ENCODE peak calls at places on chromosome 6, in four cellular contexts. R, T, O and X are unnamed samples.

GRCh38 chr6:41823178-41823577 is 35.7 kb downstream of the TOMM6 start:
- DNase-seq in R (no peak), T (no peak), O (no peak), X (no peak)

GRCh38 chr6:167113047-167113446 is 9.8 kb upstream of the CCR6 start:
- DNase-seq in R (peak), T (no peak), O (no peak), X (no peak)

GRCh38 chr6:12813321-12813720 is 96.8 kb downstream of the PHACTR1 start:
- DNase-seq in R (no peak), T (no peak), O (peak), X (no peak)

GRCh38 chr6:34243901-34244884 is 4.6 kb downstream of the SMIM29 start:
- DNase-seq in R (peak), T (peak), O (peak), X (peak)

GRCh38 chr6:160297310-160297709 is 38.7 kb upstream of the SLC22A2 start:
- DNase-seq in R (no peak), T (peak), O (no peak), X (peak)

GRCh38 chr6:44499609-44500008 is 112.1 kb downstream of the CDC5L start:
- DNase-seq in R (no peak), T (no peak), O (no peak), X (no peak)

GRCh38 chr6:71727632-71728294 is 158.6 kb upstream of the RIMS1 start:
- DNase-seq in R (peak), T (no peak), O (peak), X (no peak)

GRCh38 chr6:16332175-16332542 is 93.8 kb downstream of the GMPR start:
- DNase-seq in R (peak), T (peak), O (peak), X (peak)

GRCh38 chr6:53647437-53648094 is 18.0 kb downstream of the KLHL31 start:
- DNase-seq in R (peak), T (peak), O (peak), X (no peak)

GRCh38 chr6:122722746-122723145 is 56.8 kb upstream of the FABP7 start:
- DNase-seq in R (no peak), T (no peak), O (peak), X (no peak)

GRCh38 chr6:42226251-42227143 is 8.8 kb upstream of the MRPS10 start:
- DNase-seq in R (no peak), T (peak), O (peak), X (no peak)

GRCh38 chr6:65112435-65112834 is 594.6 kb downstream of the EYS start:
- DNase-seq in R (no peak), T (no peak), O (no peak), X (no peak)

GRCh38 chr6:71509142-71509541 is 220.5 kb downstream of the OGFRL1 start:
- DNase-seq in R (no peak), T (no peak), O (no peak), X (no peak)

GRCh38 chr6:92479821-92480220 is 939.5 kb downstream of the EPHA7 start:
- DNase-seq in R (no peak), T (no peak), O (no peak), X (no peak)

DNA sequence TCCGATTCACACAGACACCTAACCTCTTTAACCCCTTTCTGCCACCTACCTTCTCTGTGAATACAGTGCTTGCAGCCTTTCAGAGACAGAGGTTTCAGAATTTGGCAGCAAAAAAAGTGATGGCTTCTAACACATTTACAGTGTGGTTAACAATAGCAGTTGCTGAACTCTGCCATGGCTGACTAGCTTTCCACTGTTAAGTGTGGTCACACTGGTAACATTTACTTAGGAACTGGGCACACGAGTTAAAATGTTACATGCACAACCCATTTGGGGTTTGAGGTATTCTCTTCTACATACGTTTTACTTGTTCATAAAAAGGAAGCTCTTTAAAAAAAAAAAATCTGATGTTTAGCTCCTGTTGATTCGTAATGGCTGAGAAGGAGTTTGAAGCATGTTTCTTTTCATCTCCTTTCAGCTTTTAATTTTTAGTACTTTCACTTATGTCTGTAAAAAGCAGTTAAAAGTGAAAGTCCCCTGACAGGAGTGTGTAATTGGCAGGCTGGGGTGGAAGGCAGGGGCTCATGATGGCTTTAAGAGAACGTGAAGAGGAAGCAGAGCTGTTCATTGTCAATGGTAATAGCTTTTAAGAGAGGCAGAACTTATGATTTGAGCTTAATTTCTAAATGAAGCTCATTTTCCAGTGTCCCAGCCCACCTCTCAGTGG is 245.9 kb downstream of the FARS2 start:
- DNase-seq in R (peak), T (no peak), O (no peak), X (no peak)
- TF ChIP-seq EZH2phosphoT487 in R (no peak), T (no peak), O (no peak), X (no peak)

DNA sequence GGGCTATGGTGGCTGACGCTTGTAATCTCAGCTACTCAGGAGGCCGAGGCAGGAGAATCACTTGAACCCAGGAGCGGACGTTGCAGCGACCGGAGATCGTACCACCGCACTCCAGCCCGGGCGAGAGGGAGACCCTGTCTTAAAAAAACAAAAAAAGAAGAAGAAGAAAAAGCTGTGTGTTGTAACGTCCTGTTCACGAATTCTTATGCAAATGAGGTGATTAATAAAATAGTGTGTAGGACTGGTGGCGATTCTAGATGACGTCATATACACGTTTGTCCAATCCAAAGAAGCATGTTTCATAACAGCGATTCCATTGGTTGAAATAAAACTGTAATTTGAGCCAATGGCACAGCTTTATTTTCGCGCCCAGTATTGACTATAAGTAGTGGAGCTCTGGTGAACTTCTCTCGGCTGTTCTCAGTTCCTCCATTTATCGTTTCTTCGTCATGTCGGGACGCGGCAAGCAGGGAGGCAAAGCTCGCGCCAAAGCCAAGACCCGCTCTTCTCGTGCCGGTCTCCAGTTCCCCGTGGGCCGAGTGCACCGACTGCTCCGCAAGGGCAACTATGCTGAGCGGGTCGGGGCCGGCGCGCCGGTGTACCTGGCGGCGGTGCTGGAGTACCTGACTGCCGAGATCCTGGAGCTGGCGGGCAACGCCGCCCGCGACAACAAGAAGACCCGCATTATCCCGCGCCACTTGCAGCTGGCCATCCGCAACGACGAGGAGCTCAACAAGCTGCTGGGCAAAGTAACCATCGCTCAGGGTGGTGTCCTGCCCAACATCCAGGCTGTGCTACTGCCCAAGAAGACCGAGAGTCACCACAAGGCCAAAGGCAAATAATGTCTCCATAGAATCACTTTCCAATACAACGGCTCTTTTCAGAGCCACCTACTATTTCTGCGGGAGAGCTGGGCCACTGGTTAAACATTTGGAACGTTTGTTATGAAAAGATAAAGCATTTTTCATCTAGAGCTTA is 47.0 kb downstream of the OR2B2 start:
- DNase-seq in R (peak), T (peak), O (peak), X (peak)
- TF ChIP-seq EZH2phosphoT487 in R (no peak), T (no peak), O (no peak), X (no peak)

GRCh38 chr6:100462990-100463684 is 1.6 kb downstream of the SIM1 start:
- DNase-seq in R (no peak), T (no peak), O (no peak), X (peak)

GRCh38 chr6:100461920-100462295 is 2.8 kb downstream of the SIM1 start:
- DNase-seq in R (no peak), T (no peak), O (peak), X (no peak)

GRCh38 chr6:100462396-100462795 is 2.3 kb downstream of the SIM1 start:
- DNase-seq in R (no peak), T (no peak), O (peak), X (no peak)

GRCh38 chr6:100460650-100461204 is 4.0 kb downstream of the SIM1 start:
- DNase-seq in R (no peak), T (no peak), O (peak), X (peak)

GRCh38 chr6:100461273-100461919 is 3.3 kb downstream of the SIM1 start:
- DNase-seq in R (no peak), T (no peak), O (peak), X (peak)
- TF ChIP-seq EZH2phosphoT487 in R (no peak), T (no peak), O (peak), X (peak)

GRCh38 chr6:132316970-132317369 is 84.3 kb downstream of the MOXD1 start:
- DNase-seq in R (no peak), T (no peak), O (no peak), X (no peak)

GRCh38 chr6:132322398-132322797 is 78.9 kb downstream of the MOXD1 start:
- DNase-seq in R (no peak), T (no peak), O (peak), X (no peak)

GRCh38 chr6:132314432-132314831 is 86.8 kb downstream of the MOXD1 start:
- DNase-seq in R (no peak), T (no peak), O (no peak), X (no peak)

GRCh38 chr6:132320007-132320406 is 81.3 kb downstream of the MOXD1 start:
- DNase-seq in R (no peak), T (no peak), O (peak), X (no peak)
- TF ChIP-seq EZH2phosphoT487 in R (no peak), T (no peak), O (no peak), X (no peak)

GRCh38 chr6:110491299-110491643 is 14.9 kb upstream of the SLC22A16 start:
- DNase-seq in R (no peak), T (no peak), O (no peak), X (no peak)
- TF ChIP-seq EZH2phosphoT487 in R (no peak), T (no peak), O (no peak), X (no peak)

GRCh38 chr6:15303920-15304291 is 58.0 kb downstream of the JARID2 start:
- DNase-seq in R (no peak), T (no peak), O (no peak), X (no peak)

GRCh38 chr6:15304337-15305078 is 58.6 kb downstream of the JARID2 start:
- DNase-seq in R (no peak), T (no peak), O (no peak), X (no peak)

GRCh38 chr6:15303162-15303919 is 57.5 kb downstream of the JARID2 start:
- DNase-seq in R (no peak), T (no peak), O (no peak), X (no peak)

GRCh38 chr6:15305909-15306308 is 60.0 kb downstream of the JARID2 start:
- DNase-seq in R (no peak), T (no peak), O (peak), X (no peak)

DNA sequence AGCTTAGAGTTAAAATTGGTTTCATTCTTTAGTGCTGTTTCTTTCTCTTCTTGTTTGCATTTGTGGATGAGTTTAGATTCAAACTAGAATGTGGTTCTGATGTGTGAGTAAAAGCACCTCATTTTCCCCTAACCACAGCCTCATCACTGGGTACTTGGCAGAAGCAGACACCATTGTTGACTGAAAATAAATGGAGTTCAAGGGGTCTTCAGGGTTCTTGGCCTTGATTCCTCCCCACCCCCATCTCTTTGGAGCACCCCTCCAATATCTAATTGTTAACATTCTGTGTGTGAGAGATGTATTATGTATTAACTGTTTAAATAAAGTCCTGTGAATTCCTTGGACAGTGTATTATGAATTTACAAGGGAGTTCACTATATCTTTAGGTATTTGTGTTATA is 59.6 kb downstream of the JARID2 start:
- DNase-seq in R (no peak), T (no peak), O (no peak), X (no peak)
- TF ChIP-seq EZH2phosphoT487 in R (no peak), T (no peak), O (no peak), X (no peak)